ENCODE peak calls at places on chromosome 13, in five cellular contexts. D, C, L, W and Q are unnamed samples.

GRCh38 chr13:33107403-33107760 is 91.2 kb downstream of the KL start:
- DNase-seq in D (no peak), C (no peak), L (no peak), W (no peak), Q (no peak)

GRCh38 chr13:91863699-91864098 is 465.3 kb downstream of the GPC5 start:
- DNase-seq in D (no peak), C (no peak), L (peak; percentile 14), W (no peak), Q (no peak)

GRCh38 chr13:30743319-30744055 is 8.1 kb downstream of the ALOX5AP start:
- DNase-seq in D (no peak), C (peak; percentile 83), L (peak; percentile 99), W (peak; percentile 10), Q (no peak)

GRCh38 chr13:41917641-41918040 is 43.3 kb downstream of the VWA8 start:
- DNase-seq in D (no peak), C (no peak), L (peak; percentile 87), W (no peak), Q (no peak)

GRCh38 chr13:32911506-32911905 is 104.7 kb upstream of the KL start:
- DNase-seq in D (peak; percentile 76), C (no peak), L (peak; percentile 47), W (peak; percentile 36), Q (no peak)

GRCh38 chr13:49441846-49442245 is 2.0 kb downstream of the CAB39L start:
- DNase-seq in D (no peak), C (no peak), L (peak; percentile 54), W (no peak), Q (no peak)

GRCh38 chr13:30429721-30430694 is 7.7 kb downstream of the UBE2L5 start:
- DNase-seq in D (peak; percentile 50), C (no peak), L (peak; percentile 86), W (no peak), Q (no peak)

GRCh38 chr13:73090116-73090811 is 31.5 kb downstream of the KLF5 start:
- DNase-seq in D (peak; percentile 99), C (no peak), L (peak; percentile 65), W (peak; percentile 95), Q (no peak)

GRCh38 chr13:113969973-113970611 is 3.8 kb downstream of the C13orf46 start:
- DNase-seq in D (no peak), C (no peak), L (no peak), W (no peak), Q (no peak)

GRCh38 chr13:46211116-46211515 is 612 bp upstream of the LRRC63 start:
- DNase-seq in D (peak; percentile 8), C (no peak), L (no peak), W (no peak), Q (peak; percentile 54)

GRCh38 chr13:108269601-108270328 is at the start of gene TNFSF13B:
- DNase-seq in D (peak; percentile 74), C (no peak), L (peak; percentile 59), W (peak; percentile 7), Q (peak; percentile 16)

GRCh38 chr13:82323101-82323500 is 1559.2 kb downstream of the SLITRK1 start:
- DNase-seq in D (no peak), C (no peak), L (no peak), W (no peak), Q (no peak)

GRCh38 chr13:114074671-114075315 is 57.6 kb downstream of the RASA3 start:
- DNase-seq in D (no peak), C (no peak), L (no peak), W (no peak), Q (no peak)

GRCh38 chr13:101298517-101298916 is 117.8 kb downstream of the NALCN start:
- DNase-seq in D (no peak), C (no peak), L (no peak), W (no peak), Q (no peak)

GRCh38 chr13:24280722-24281121 is 28.7 kb upstream of the C1QTNF9 start:
- DNase-seq in D (no peak), C (no peak), L (no peak), W (no peak), Q (no peak)

GRCh38 chr13:43303040-43303729 is 279.8 kb downstream of the DNAJC15 start:
- DNase-seq in D (peak; percentile 81), C (no peak), L (peak; percentile 80), W (peak; percentile 12), Q (no peak)

GRCh38 chr13:21986602-21987001 is 315.7 kb downstream of the FGF9 start:
- DNase-seq in D (no peak), C (no peak), L (peak; percentile 78), W (no peak), Q (no peak)
- H3K27ac ChIP-seq in D (no peak overlapping the region), C (no peak overlapping the region), L (no peak overlapping the region), W (no peak overlapping the region), Q (no peak overlapping the region)

DNA sequence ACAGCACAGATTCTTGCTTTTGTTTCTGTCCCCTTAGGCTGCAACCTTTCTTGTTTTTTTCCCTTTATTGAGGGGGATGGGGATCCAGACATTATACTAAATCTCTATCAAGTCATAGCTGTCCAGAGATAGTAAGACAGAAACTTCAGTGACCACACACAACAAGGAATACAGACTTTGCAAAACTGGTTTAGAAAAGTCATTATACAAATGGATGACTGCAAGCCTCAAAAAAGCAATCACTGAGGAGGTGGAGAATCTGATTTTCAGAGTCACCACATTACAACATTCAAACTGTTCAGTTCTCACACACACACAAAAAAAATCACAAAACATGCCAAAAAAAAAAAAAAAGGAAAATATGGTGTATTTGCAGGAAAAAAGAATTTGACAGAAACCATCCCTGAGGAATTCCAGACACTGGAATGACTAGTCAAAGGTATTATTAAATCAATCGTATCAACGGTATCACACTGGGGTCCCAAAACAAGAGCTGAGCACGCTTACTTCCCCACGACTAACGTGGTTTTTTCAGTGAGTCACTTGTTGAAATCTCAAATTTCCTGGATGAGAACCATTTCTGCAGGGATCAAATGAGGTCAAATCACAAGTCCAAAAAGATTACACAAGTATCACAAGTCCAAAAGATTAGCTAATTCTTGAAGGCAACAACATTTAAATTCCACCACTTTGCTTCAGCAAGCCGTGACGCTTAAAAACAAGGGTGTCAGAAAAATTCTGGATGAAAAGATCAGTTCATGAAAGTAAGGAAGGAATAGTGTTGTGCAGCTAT is 41.2 kb downstream of the USP12 start:
- DNase-seq in D (no peak), C (no peak), L (peak; percentile 76), W (no peak), Q (no peak)
- H3K4me1 ChIP-seq in D (no peaks in the 10 kb centered on the region), C (peaks cover 8% of the 10 kb centered on the region), L (peaks cover 2% of the 10 kb centered on the region), W (peaks cover 51% of the 10 kb centered on the region), Q (peaks cover 68% of the 10 kb centered on the region)

GRCh38 chr13:67230774-67231480 is 791 bp upstream of the PCDH9 start:
- DNase-seq in D (peak; percentile 73), C (peak; percentile 71), L (peak; percentile 75), W (peak; percentile 9), Q (peak; percentile 44)
- H3K27ac ChIP-seq in D (peak overlapping the region; percentile 71), C (peak overlapping the region; percentile 90), L (no peak overlapping the region), W (peak overlapping the region; percentile 24), Q (no peak overlapping the region)

DNA sequence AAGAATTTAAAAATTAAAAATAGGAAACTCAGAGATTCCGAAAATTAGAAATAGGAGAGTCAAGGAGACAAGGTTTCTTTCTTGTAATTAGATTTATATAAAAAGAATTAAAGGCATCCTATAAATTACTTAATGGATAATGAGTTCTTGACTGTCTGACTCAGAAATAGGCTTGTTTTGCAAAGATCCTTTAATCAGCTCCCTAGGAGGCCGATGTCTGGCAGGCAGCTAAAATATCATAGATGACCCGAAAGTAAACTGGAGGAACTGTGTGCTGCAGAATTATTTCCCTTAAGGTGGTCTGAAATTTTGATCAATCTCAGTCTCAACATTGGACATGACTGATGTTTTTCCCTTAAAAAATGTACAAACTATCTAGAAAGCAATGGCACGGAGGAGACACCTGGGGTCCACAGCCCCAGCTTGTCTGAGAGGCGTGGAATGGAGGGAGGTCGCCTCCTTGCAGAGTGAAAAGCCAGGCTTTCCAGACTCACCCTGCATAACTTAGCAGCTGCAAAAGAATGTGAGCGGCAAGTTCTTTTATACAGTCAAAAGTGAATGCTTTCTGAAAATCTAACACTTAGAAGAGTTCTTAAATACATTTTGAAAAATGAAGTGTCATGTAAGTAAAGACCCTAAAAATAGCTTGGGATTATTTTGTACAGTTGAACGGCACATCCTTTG is 44.7 kb downstream of the MBNL2 start:
- DNase-seq in D (peak; percentile 71), C (no peak), L (no peak), W (no peak), Q (no peak)
- H3K4me1 ChIP-seq in D (peaks cover 7% of the 10 kb centered on the region), C (peaks cover 9% of the 10 kb centered on the region), L (peaks cover 9% of the 10 kb centered on the region), W (peaks cover 73% of the 10 kb centered on the region), Q (peaks cover 6% of the 10 kb centered on the region)

DNA sequence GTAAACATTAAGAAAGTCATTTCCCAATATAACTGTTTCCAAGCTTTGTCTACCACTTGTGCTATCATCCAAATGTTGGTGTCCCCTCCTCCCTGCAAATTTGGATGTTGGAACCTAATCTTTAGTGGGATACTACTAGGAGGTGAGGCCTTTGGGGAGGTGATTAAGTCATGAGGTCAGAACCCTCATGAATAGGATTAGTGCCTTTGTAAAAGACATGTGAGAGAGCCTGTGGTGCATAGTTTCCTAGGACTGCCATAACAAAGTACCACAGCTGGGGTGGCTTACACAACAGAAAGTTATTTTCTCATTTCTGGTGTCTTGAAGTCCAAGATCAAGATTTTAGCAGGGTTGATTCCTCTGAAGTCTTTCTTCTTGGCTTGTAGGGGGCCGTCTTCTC is 562.6 kb upstream of the ARGLU1 start:
- DNase-seq in D (no peak), C (no peak), L (no peak), W (no peak), Q (no peak)
- H3K27ac ChIP-seq in D (no peak overlapping the region), C (no peak overlapping the region), L (no peak overlapping the region), W (no peak overlapping the region), Q (no peak overlapping the region)

DNA sequence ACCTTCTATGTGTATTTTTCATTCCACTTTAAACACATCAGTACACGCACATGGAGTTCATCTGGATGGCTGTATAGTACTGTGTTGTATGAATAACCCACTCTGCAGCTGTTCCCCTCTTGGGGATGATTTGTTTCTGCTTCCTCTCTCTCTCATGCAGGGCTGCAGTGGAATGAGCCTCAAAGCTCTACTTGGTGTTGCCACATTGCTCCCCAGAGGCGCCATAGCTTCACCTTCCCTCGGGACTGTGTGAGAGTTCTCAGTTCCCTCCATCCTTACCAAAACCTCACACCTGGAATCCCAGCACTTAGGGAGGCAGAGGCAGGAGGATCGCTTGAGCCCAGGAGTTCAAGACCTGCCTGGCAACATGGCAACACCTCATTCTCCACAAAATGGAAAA is 28.4 kb upstream of the GPR183 start:
- DNase-seq in D (no peak), C (no peak), L (no peak), W (no peak), Q (no peak)
- H3K4me1 ChIP-seq in D (no peaks in the 10 kb centered on the region), C (no peaks in the 10 kb centered on the region), L (peaks cover 2% of the 10 kb centered on the region), W (peaks cover 20% of the 10 kb centered on the region), Q (peaks cover 68% of the 10 kb centered on the region)

GRCh38 chr13:40670307-40670706 is 3.9 kb upstream of the FOXO1 start:
- DNase-seq in D (no peak), C (no peak), L (no peak), W (no peak), Q (no peak)

GRCh38 chr13:40676007-40676406 is 9.6 kb upstream of the FOXO1 start:
- DNase-seq in D (no peak), C (no peak), L (no peak), W (no peak), Q (no peak)

GRCh38 chr13:40672310-40673060 is 6.0 kb upstream of the FOXO1 start:
- DNase-seq in D (peak; percentile 72), C (no peak), L (peak; percentile 76), W (peak; percentile 73), Q (no peak)

GRCh38 chr13:40673414-40673813 is 7.0 kb upstream of the FOXO1 start:
- DNase-seq in D (no peak), C (no peak), L (no peak), W (no peak), Q (no peak)

DNA sequence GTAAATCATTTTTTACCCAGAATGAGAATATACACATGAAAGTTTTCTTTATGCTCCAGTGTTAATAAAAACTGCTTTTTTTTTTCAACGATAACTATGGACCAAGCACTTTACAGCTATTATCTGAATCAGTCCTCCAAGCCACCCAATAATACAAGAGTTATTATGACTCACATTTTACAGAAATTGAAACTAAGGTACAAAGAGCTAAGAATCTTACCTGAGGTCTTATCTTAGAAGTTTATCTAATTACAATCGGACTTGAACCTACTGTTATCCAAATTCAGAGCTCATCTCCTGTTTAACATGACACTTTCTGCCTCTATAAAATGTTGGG is 6.6 kb upstream of the FOXO1 start:
- DNase-seq in D (no peak), C (no peak), L (no peak), W (no peak), Q (no peak)
- H3K27ac ChIP-seq in D (no peak overlapping the region), C (no peak overlapping the region), L (no peak overlapping the region), W (no peak overlapping the region), Q (no peak overlapping the region)